ENCODE peak calls at places on chromosomes 2 and 18, in seven cellular contexts. One of them, this sample, is unnamed.

GRCh38 chr18:2244641-2245040 is 326.7 kb downstream of the METTL4 start:
- DNase-seq in COLO829: no peak
- DNase-seq in activated T-cell treated with anti-CD3 and anti-CD28 coated beads for 1 hour: no peak
- DNase-seq in thoracic aorta: no peak
- DNase-seq in retina: no peak
- DNase-seq in skeletal muscle cell: no peak
- DNase-seq in activated CD4-positive, alpha-beta T cell treated with anti-CD3 and anti-CD28 coated beads for 48 hours: no peak
- DNase-seq in this sample: no peak

GRCh38 chr2:145652992-145653545 is 1133.2 kb upstream of the ZEB2 start:
- DNase-seq in COLO829: no peak
- DNase-seq in activated T-cell treated with anti-CD3 and anti-CD28 coated beads for 1 hour: no peak
- DNase-seq in thoracic aorta: peak
- DNase-seq in retina: no peak
- DNase-seq in skeletal muscle cell: peak
- DNase-seq in activated CD4-positive, alpha-beta T cell treated with anti-CD3 and anti-CD28 coated beads for 48 hours: no peak
- DNase-seq in this sample: no peak

GRCh38 chr18:56118422-56118821 is 520.0 kb downstream of the TXNL1 start:
- DNase-seq in COLO829: no peak
- DNase-seq in activated T-cell treated with anti-CD3 and anti-CD28 coated beads for 1 hour: no peak
- DNase-seq in thoracic aorta: no peak
- DNase-seq in retina: no peak
- DNase-seq in skeletal muscle cell: no peak
- DNase-seq in activated CD4-positive, alpha-beta T cell treated with anti-CD3 and anti-CD28 coated beads for 48 hours: no peak
- DNase-seq in this sample: no peak

GRCh38 chr2:211371465-211371864 is 815.1 kb downstream of the CPS1 start:
- DNase-seq in COLO829: no peak
- DNase-seq in activated T-cell treated with anti-CD3 and anti-CD28 coated beads for 1 hour: no peak
- DNase-seq in thoracic aorta: no peak
- DNase-seq in retina: no peak
- DNase-seq in skeletal muscle cell: no peak
- DNase-seq in activated CD4-positive, alpha-beta T cell treated with anti-CD3 and anti-CD28 coated beads for 48 hours: no peak
- DNase-seq in this sample: no peak

GRCh38 chr18:45554070-45554767 is 61.1 kb upstream of the SLC14A2 start:
- DNase-seq in COLO829: no peak
- DNase-seq in activated T-cell treated with anti-CD3 and anti-CD28 coated beads for 1 hour: no peak
- DNase-seq in thoracic aorta: no peak
- DNase-seq in retina: no peak
- DNase-seq in skeletal muscle cell: no peak
- DNase-seq in activated CD4-positive, alpha-beta T cell treated with anti-CD3 and anti-CD28 coated beads for 48 hours: no peak
- DNase-seq in this sample: no peak

GRCh38 chr18:7000484-7001096 is 117.0 kb downstream of the LAMA1 start:
- DNase-seq in COLO829: no peak
- DNase-seq in activated T-cell treated with anti-CD3 and anti-CD28 coated beads for 1 hour: no peak
- DNase-seq in thoracic aorta: no peak
- DNase-seq in retina: peak
- DNase-seq in skeletal muscle cell: no peak
- DNase-seq in activated CD4-positive, alpha-beta T cell treated with anti-CD3 and anti-CD28 coated beads for 48 hours: no peak
- DNase-seq in this sample: peak

GRCh38 chr2:215486973-215487372 is 51.1 kb upstream of the FN1 start:
- DNase-seq in COLO829: no peak
- DNase-seq in activated T-cell treated with anti-CD3 and anti-CD28 coated beads for 1 hour: no peak
- DNase-seq in thoracic aorta: no peak
- DNase-seq in retina: no peak
- DNase-seq in skeletal muscle cell: no peak
- DNase-seq in activated CD4-positive, alpha-beta T cell treated with anti-CD3 and anti-CD28 coated beads for 48 hours: no peak
- DNase-seq in this sample: no peak

GRCh38 chr2:205936446-205936845 is 149.5 kb downstream of the INO80D start:
- DNase-seq in COLO829: no peak
- DNase-seq in activated T-cell treated with anti-CD3 and anti-CD28 coated beads for 1 hour: no peak
- DNase-seq in thoracic aorta: no peak
- DNase-seq in retina: no peak
- DNase-seq in skeletal muscle cell: no peak
- DNase-seq in activated CD4-positive, alpha-beta T cell treated with anti-CD3 and anti-CD28 coated beads for 48 hours: no peak
- DNase-seq in this sample: no peak

GRCh38 chr18:45423664-45424063 is 191.6 kb upstream of the SLC14A2 start:
- DNase-seq in COLO829: no peak
- DNase-seq in activated T-cell treated with anti-CD3 and anti-CD28 coated beads for 1 hour: no peak
- DNase-seq in thoracic aorta: no peak
- DNase-seq in retina: peak
- DNase-seq in skeletal muscle cell: no peak
- DNase-seq in activated CD4-positive, alpha-beta T cell treated with anti-CD3 and anti-CD28 coated beads for 48 hours: no peak
- DNase-seq in this sample: no peak

GRCh38 chr2:203361922-203362321 is 33.7 kb downstream of the ABI2 start:
- DNase-seq in COLO829: no peak
- DNase-seq in activated T-cell treated with anti-CD3 and anti-CD28 coated beads for 1 hour: no peak
- DNase-seq in thoracic aorta: no peak
- DNase-seq in retina: no peak
- DNase-seq in skeletal muscle cell: no peak
- DNase-seq in activated CD4-positive, alpha-beta T cell treated with anti-CD3 and anti-CD28 coated beads for 48 hours: no peak
- DNase-seq in this sample: no peak

GRCh38 chr2:62569907-62570793 is 64.2 kb upstream of the TMEM17 start:
- DNase-seq in COLO829: peak
- DNase-seq in activated T-cell treated with anti-CD3 and anti-CD28 coated beads for 1 hour: no peak
- DNase-seq in thoracic aorta: no peak
- DNase-seq in retina: peak
- DNase-seq in skeletal muscle cell: no peak
- DNase-seq in activated CD4-positive, alpha-beta T cell treated with anti-CD3 and anti-CD28 coated beads for 48 hours: no peak
- DNase-seq in this sample: no peak

GRCh38 chr2:231069379-231070054 is 12.8 kb downstream of the PSMD1 start:
- DNase-seq in COLO829: no peak
- DNase-seq in activated T-cell treated with anti-CD3 and anti-CD28 coated beads for 1 hour: no peak
- DNase-seq in thoracic aorta: no peak
- DNase-seq in retina: no peak
- DNase-seq in skeletal muscle cell: no peak
- DNase-seq in activated CD4-positive, alpha-beta T cell treated with anti-CD3 and anti-CD28 coated beads for 48 hours: no peak
- DNase-seq in this sample: no peak

GRCh38 chr2:10457846-10458563 is 9.9 kb upstream of the ODC1 start:
- DNase-seq in COLO829: no peak
- DNase-seq in activated T-cell treated with anti-CD3 and anti-CD28 coated beads for 1 hour: no peak
- DNase-seq in thoracic aorta: no peak
- DNase-seq in retina: no peak
- DNase-seq in skeletal muscle cell: peak
- DNase-seq in activated CD4-positive, alpha-beta T cell treated with anti-CD3 and anti-CD28 coated beads for 48 hours: no peak
- DNase-seq in this sample: no peak

GRCh38 chr2:213429516-213429915 is 145.3 kb downstream of the SPAG16 start:
- DNase-seq in COLO829: no peak
- DNase-seq in activated T-cell treated with anti-CD3 and anti-CD28 coated beads for 1 hour: no peak
- DNase-seq in thoracic aorta: no peak
- DNase-seq in retina: no peak
- DNase-seq in skeletal muscle cell: no peak
- DNase-seq in activated CD4-positive, alpha-beta T cell treated with anti-CD3 and anti-CD28 coated beads for 48 hours: no peak
- DNase-seq in this sample: no peak

GRCh38 chr2:180747728-180748127 is 232.7 kb upstream of the UBE2E3 start:
- DNase-seq in COLO829: no peak
- DNase-seq in activated T-cell treated with anti-CD3 and anti-CD28 coated beads for 1 hour: no peak
- DNase-seq in thoracic aorta: no peak
- DNase-seq in retina: no peak
- DNase-seq in skeletal muscle cell: peak
- DNase-seq in activated CD4-positive, alpha-beta T cell treated with anti-CD3 and anti-CD28 coated beads for 48 hours: no peak
- DNase-seq in this sample: no peak

GRCh38 chr2:3265981-3266726 is 111.5 kb downstream of the EIPR1 start:
- DNase-seq in COLO829: no peak
- DNase-seq in activated T-cell treated with anti-CD3 and anti-CD28 coated beads for 1 hour: no peak
- DNase-seq in thoracic aorta: no peak
- DNase-seq in retina: peak
- DNase-seq in skeletal muscle cell: no peak
- DNase-seq in activated CD4-positive, alpha-beta T cell treated with anti-CD3 and anti-CD28 coated beads for 48 hours: no peak
- DNase-seq in this sample: no peak

GRCh38 chr2:213740453-213740852 is 456.2 kb downstream of the SPAG16 start:
- DNase-seq in COLO829: no peak
- DNase-seq in activated T-cell treated with anti-CD3 and anti-CD28 coated beads for 1 hour: no peak
- DNase-seq in thoracic aorta: no peak
- DNase-seq in retina: no peak
- DNase-seq in skeletal muscle cell: no peak
- DNase-seq in activated CD4-positive, alpha-beta T cell treated with anti-CD3 and anti-CD28 coated beads for 48 hours: no peak
- DNase-seq in this sample: no peak

GRCh38 chr18:22346342-22346967 is 71.3 kb downstream of the CTAGE1 start:
- DNase-seq in COLO829: no peak
- DNase-seq in activated T-cell treated with anti-CD3 and anti-CD28 coated beads for 1 hour: no peak
- DNase-seq in thoracic aorta: peak
- DNase-seq in retina: no peak
- DNase-seq in skeletal muscle cell: no peak
- DNase-seq in activated CD4-positive, alpha-beta T cell treated with anti-CD3 and anti-CD28 coated beads for 48 hours: no peak
- DNase-seq in this sample: no peak

GRCh38 chr2:239543696-239544095 is 142.9 kb upstream of the HDAC4 start:
- DNase-seq in COLO829: no peak
- DNase-seq in activated T-cell treated with anti-CD3 and anti-CD28 coated beads for 1 hour: no peak
- DNase-seq in thoracic aorta: no peak
- DNase-seq in retina: no peak
- DNase-seq in skeletal muscle cell: no peak
- DNase-seq in activated CD4-positive, alpha-beta T cell treated with anti-CD3 and anti-CD28 coated beads for 48 hours: no peak
- DNase-seq in this sample: no peak

GRCh38 chr2:3606370-3607124 is 11.6 kb downstream of the COLEC11 start:
- DNase-seq in COLO829: no peak
- DNase-seq in activated T-cell treated with anti-CD3 and anti-CD28 coated beads for 1 hour: no peak
- DNase-seq in thoracic aorta: no peak
- DNase-seq in retina: peak
- DNase-seq in skeletal muscle cell: no peak
- DNase-seq in activated CD4-positive, alpha-beta T cell treated with anti-CD3 and anti-CD28 coated beads for 48 hours: no peak
- DNase-seq in this sample: peak

GRCh38 chr2:48471048-48471474 is 58.9 kb upstream of the STON1 start:
- DNase-seq in COLO829: peak
- DNase-seq in activated T-cell treated with anti-CD3 and anti-CD28 coated beads for 1 hour: no peak
- DNase-seq in thoracic aorta: no peak
- DNase-seq in retina: peak
- DNase-seq in skeletal muscle cell: peak
- DNase-seq in activated CD4-positive, alpha-beta T cell treated with anti-CD3 and anti-CD28 coated beads for 48 hours: no peak
- DNase-seq in this sample: peak

GRCh38 chr2:169348321-169349002 is 13.9 kb downstream of the LRP2 start:
- DNase-seq in COLO829: peak
- DNase-seq in activated T-cell treated with anti-CD3 and anti-CD28 coated beads for 1 hour: no peak
- DNase-seq in thoracic aorta: no peak
- DNase-seq in retina: peak
- DNase-seq in skeletal muscle cell: no peak
- DNase-seq in activated CD4-positive, alpha-beta T cell treated with anti-CD3 and anti-CD28 coated beads for 48 hours: no peak
- DNase-seq in this sample: no peak

GRCh38 chr18:74064510-74064909 is 83.1 kb downstream of the FBXO15 start:
- DNase-seq in COLO829: no peak
- DNase-seq in activated T-cell treated with anti-CD3 and anti-CD28 coated beads for 1 hour: no peak
- DNase-seq in thoracic aorta: no peak
- DNase-seq in retina: no peak
- DNase-seq in skeletal muscle cell: no peak
- DNase-seq in activated CD4-positive, alpha-beta T cell treated with anti-CD3 and anti-CD28 coated beads for 48 hours: peak
- DNase-seq in this sample: no peak

GRCh38 chr2:68744517-68744916 is 9.9 kb downstream of the ARHGAP25 start:
- DNase-seq in COLO829: no peak
- DNase-seq in activated T-cell treated with anti-CD3 and anti-CD28 coated beads for 1 hour: no peak
- DNase-seq in thoracic aorta: no peak
- DNase-seq in retina: no peak
- DNase-seq in skeletal muscle cell: no peak
- DNase-seq in activated CD4-positive, alpha-beta T cell treated with anti-CD3 and anti-CD28 coated beads for 48 hours: no peak
- DNase-seq in this sample: no peak

GRCh38 chr2:30866974-30867373 is 59.7 kb upstream of the CAPN13 start:
- DNase-seq in COLO829: no peak
- DNase-seq in activated T-cell treated with anti-CD3 and anti-CD28 coated beads for 1 hour: no peak
- DNase-seq in thoracic aorta: no peak
- DNase-seq in retina: no peak
- DNase-seq in skeletal muscle cell: no peak
- DNase-seq in activated CD4-positive, alpha-beta T cell treated with anti-CD3 and anti-CD28 coated beads for 48 hours: no peak
- DNase-seq in this sample: no peak

GRCh38 chr18:78977627-78978271 is 1.9 kb upstream of the SALL3 start:
- DNase-seq in COLO829: no peak
- DNase-seq in activated T-cell treated with anti-CD3 and anti-CD28 coated beads for 1 hour: no peak
- DNase-seq in thoracic aorta: no peak
- DNase-seq in retina: peak
- DNase-seq in skeletal muscle cell: no peak
- DNase-seq in activated CD4-positive, alpha-beta T cell treated with anti-CD3 and anti-CD28 coated beads for 48 hours: no peak
- DNase-seq in this sample: no peak

GRCh38 chr2:167048829-167049228 is 160.5 kb downstream of the XIRP2 start:
- DNase-seq in COLO829: peak
- DNase-seq in activated T-cell treated with anti-CD3 and anti-CD28 coated beads for 1 hour: no peak
- DNase-seq in thoracic aorta: no peak
- DNase-seq in retina: no peak
- DNase-seq in skeletal muscle cell: no peak
- DNase-seq in activated CD4-positive, alpha-beta T cell treated with anti-CD3 and anti-CD28 coated beads for 48 hours: no peak
- DNase-seq in this sample: no peak

GRCh38 chr2:119827866-119828507 is 68.3 kb downstream of the PTPN4 start:
- DNase-seq in COLO829: no peak
- DNase-seq in activated T-cell treated with anti-CD3 and anti-CD28 coated beads for 1 hour: no peak
- DNase-seq in thoracic aorta: no peak
- DNase-seq in retina: peak
- DNase-seq in skeletal muscle cell: no peak
- DNase-seq in activated CD4-positive, alpha-beta T cell treated with anti-CD3 and anti-CD28 coated beads for 48 hours: no peak
- DNase-seq in this sample: no peak

GRCh38 chr18:47949197-47949596 is 18.7 kb upstream of the SMAD2 start:
- DNase-seq in COLO829: no peak
- DNase-seq in activated T-cell treated with anti-CD3 and anti-CD28 coated beads for 1 hour: no peak
- DNase-seq in thoracic aorta: no peak
- DNase-seq in retina: no peak
- DNase-seq in skeletal muscle cell: no peak
- DNase-seq in activated CD4-positive, alpha-beta T cell treated with anti-CD3 and anti-CD28 coated beads for 48 hours: no peak
- DNase-seq in this sample: no peak

GRCh38 chr2:149931486-149931885 is 343.9 kb upstream of the MMADHC start:
- DNase-seq in COLO829: no peak
- DNase-seq in activated T-cell treated with anti-CD3 and anti-CD28 coated beads for 1 hour: no peak
- DNase-seq in thoracic aorta: no peak
- DNase-seq in retina: no peak
- DNase-seq in skeletal muscle cell: no peak
- DNase-seq in activated CD4-positive, alpha-beta T cell treated with anti-CD3 and anti-CD28 coated beads for 48 hours: no peak
- DNase-seq in this sample: peak

GRCh38 chr18:55732227-55733106 is 144.5 kb upstream of the TCF4 start:
- DNase-seq in COLO829: no peak
- DNase-seq in activated T-cell treated with anti-CD3 and anti-CD28 coated beads for 1 hour: no peak
- DNase-seq in thoracic aorta: no peak
- DNase-seq in retina: no peak
- DNase-seq in skeletal muscle cell: peak
- DNase-seq in activated CD4-positive, alpha-beta T cell treated with anti-CD3 and anti-CD28 coated beads for 48 hours: no peak
- DNase-seq in this sample: no peak

This sample was measured in SK-N-DZ.